ENCODE peak calls at places on chromosomes 6 and 20, in ten cellular contexts. A, D, O, S, T, L, J, I, K and Q are unnamed samples.

GRCh38 chr6:73796881-73797280 is 100.9 kb downstream of the CD109 start:
- DNase-seq in D (no peak), A (no peak), S (no peak), I (no peak), O (no peak), T (no peak), L (peak; percentile 6), K (no peak), J (no peak), Q (no peak)

GRCh38 chr6:142822882-142823578 is 121.9 kb downstream of the HIVEP2 start:
- DNase-seq in L (no peak), T (peak; percentile 92), J (no peak), O (no peak), I (no peak), A (no peak), K (no peak), D (no peak), S (no peak), Q (no peak)

GRCh38 chr6:90790696-90791095 is 203.8 kb upstream of the MAP3K7 start:
- DNase-seq in I (peak; percentile 74), D (peak; percentile 45), A (peak; percentile 42), K (no peak), L (peak; percentile 86), T (no peak), S (no peak), O (peak; percentile 51), J (no peak), Q (peak; percentile 70)

GRCh38 chr6:33894438-33894837 is 90.6 kb upstream of the MLN start:
- DNase-seq in D (peak; percentile 50), K (no peak), O (peak; percentile 81), J (no peak), I (peak; percentile 80), L (no peak), T (no peak), A (peak; percentile 93), S (no peak), Q (no peak)

GRCh38 chr6:168206681-168207274 is 112.8 kb downstream of the DACT2 start:
- DNase-seq in S (no peak), T (no peak), J (no peak), I (no peak), K (no peak), O (no peak), L (no peak), D (no peak), A (no peak), Q (no peak)

GRCh38 chr6:168197636-168198301 is 118.8 kb upstream of the FRMD1 start:
- DNase-seq in O (no peak), A (peak; percentile 53), D (no peak), K (no peak), I (no peak), L (no peak), T (no peak), S (no peak), J (no peak), Q (no peak)

GRCh38 chr6:28940859-28941680 is 17.3 kb upstream of the TRIM27 start:
- DNase-seq in T (peak; percentile 93), D (peak; percentile 77), I (peak; percentile 82), K (no peak), S (peak; percentile 91), A (peak; percentile 75), O (peak; percentile 93), J (peak; percentile 37), L (peak; percentile 88), Q (no peak)

GRCh38 chr20:37359331-37359730 is 13.4 kb downstream of the SRC start:
- DNase-seq in O (no peak), A (peak; percentile 66), D (no peak), J (no peak), T (no peak), L (no peak), I (no peak), K (no peak), S (no peak), Q (no peak)

GRCh38 chr6:79621579-79621978 is 9.6 kb upstream of the SH3BGRL2 start:
- DNase-seq in A (no peak), I (no peak), J (no peak), S (no peak), D (no peak), L (no peak), K (no peak), T (no peak), O (no peak), Q (no peak)

GRCh38 chr20:23245553-23246128 is 105.0 kb upstream of the NXT1 start:
- DNase-seq in I (peak; percentile 49), T (peak; percentile 80), S (peak; percentile 57), O (peak; percentile 51), D (peak; percentile 38), A (no peak), J (peak; percentile 39), L (peak; percentile 33), K (no peak), Q (no peak)

GRCh38 chr6:127198549-127198948 is 68.1 kb upstream of the RNF146 start:
- DNase-seq in L (peak; percentile 43), I (peak; percentile 60), S (peak; percentile 57), K (no peak), A (no peak), D (no peak), O (peak; percentile 56), T (no peak), J (no peak), Q (no peak)

GRCh38 chr20:4160761-4161305 is 145.5 kb upstream of the RNF24 start:
- DNase-seq in J (no peak), D (peak; percentile 69), T (peak; percentile 39), I (no peak), S (no peak), A (peak; percentile 81), K (peak; percentile 34), L (peak; percentile 54), O (peak; percentile 43), Q (no peak)

GRCh38 chr20:20492521-20493334 is 124.8 kb downstream of the INSM1 start:
- DNase-seq in L (no peak), T (peak; percentile 65), A (no peak), D (peak; percentile 78), O (no peak), K (no peak), S (no peak), I (no peak), J (peak; percentile 57), Q (no peak)

GRCh38 chr6:52505726-52506501 is 70.9 kb downstream of the TRAM2 start:
- DNase-seq in S (no peak), T (peak; percentile 38), L (no peak), I (no peak), K (no peak), J (no peak), O (no peak), A (no peak), D (no peak), Q (no peak)

GRCh38 chr6:37493047-37493995 is 6.4 kb downstream of the CCDC167 start:
- DNase-seq in O (no peak), I (no peak), T (peak; percentile 28), L (no peak), D (no peak), S (no peak), J (no peak), K (no peak), A (peak; percentile 38), Q (no peak)

GRCh38 chr6:14305131-14305530 is 187.6 kb downstream of the CD83 start:
- DNase-seq in O (no peak), J (no peak), D (no peak), K (no peak), A (no peak), L (no peak), I (no peak), S (no peak), T (no peak), Q (no peak)

GRCh38 chr20:38842558-38842981 is 37.1 kb downstream of the PPP1R16B start:
- DNase-seq in O (no peak), S (no peak), K (no peak), T (peak; percentile 34), A (no peak), D (no peak), J (no peak), L (no peak), I (no peak), Q (no peak)

GRCh38 chr6:35470663-35471120 is 2.5 kb downstream of the RPL10A start:
- DNase-seq in L (no peak), J (no peak), I (no peak), D (no peak), T (no peak), S (no peak), O (no peak), K (no peak), A (peak; percentile 61), Q (no peak)

GRCh38 chr20:14335122-14335521 is 2.3 kb downstream of the FLRT3 start:
- DNase-seq in O (no peak), S (no peak), D (no peak), T (no peak), J (no peak), K (no peak), L (no peak), A (no peak), I (no peak), Q (no peak)
- H3K4me3 ChIP-seq in O (peak overlapping the region; percentile 26), S (no peak overlapping the region), D (peak overlapping the region; percentile 53), T (no peak overlapping the region), J (no peak overlapping the region), K (peak overlapping the region; percentile 74), L (no peak overlapping the region), A (no peak overlapping the region), I (no peak overlapping the region), Q (no peak overlapping the region)

DNA sequence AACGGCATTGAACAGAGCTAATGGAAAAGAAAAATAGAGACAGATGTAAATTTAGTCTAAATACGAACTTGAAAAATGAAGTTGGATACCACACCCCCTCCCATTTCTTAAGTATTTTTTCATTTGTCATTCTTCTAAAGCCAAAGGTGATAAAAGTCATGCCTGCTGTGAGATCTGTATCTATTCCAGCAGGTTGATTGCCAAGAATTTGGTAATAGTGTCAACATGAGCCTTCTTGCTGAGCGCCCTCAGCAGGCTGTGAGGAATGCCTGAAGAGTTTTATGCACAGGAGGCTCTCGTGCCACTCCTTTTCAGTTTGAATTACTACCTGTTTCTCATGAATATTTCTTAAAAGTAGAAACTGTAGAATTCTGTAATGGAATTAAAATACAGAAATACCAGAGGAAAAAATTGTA is 165.4 kb downstream of the QKI start:
- DNase-seq in I (peak; percentile 15), D (peak; percentile 45), S (no peak), T (peak; percentile 65), A (peak; percentile 31), O (peak; percentile 13), J (no peak), K (no peak), L (no peak), Q (no peak)
- TF ChIP-seq CTCF in I (peak; percentile 31), D (no peak), S (peak; percentile 15), T (peak; percentile 54), A (peak; percentile 24), O (no peak), J (no peak), K (no peak), L (no peak), Q (peak; percentile 2)

DNA sequence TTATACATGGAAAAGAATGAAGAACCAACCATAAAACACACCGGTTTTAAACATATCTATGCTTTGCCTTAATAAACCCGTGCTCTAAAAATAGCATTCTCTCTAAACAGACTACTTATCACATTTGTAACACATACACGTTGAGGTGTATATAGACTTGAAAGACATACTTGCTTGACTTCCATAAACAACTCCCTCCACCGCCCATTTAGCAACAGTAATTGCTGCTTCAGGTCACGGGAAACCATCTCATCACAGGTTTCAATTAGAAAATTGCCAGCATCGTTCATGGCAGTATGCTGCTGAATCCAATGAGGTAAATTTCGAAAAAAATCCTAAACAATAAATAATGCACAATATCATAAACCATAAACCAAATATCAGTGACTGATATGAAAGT is 174.0 kb downstream of the SYNE1 start:
- DNase-seq in K (no peak), I (no peak), T (no peak), J (no peak), S (no peak), D (no peak), O (no peak), L (peak; percentile 5), A (no peak), Q (no peak)
- H3K4me3 ChIP-seq in K (peak overlapping the region; percentile 10), I (no peak overlapping the region), T (no peak overlapping the region), J (no peak overlapping the region), S (no peak overlapping the region), D (peak overlapping the region; percentile 26), O (no peak overlapping the region), L (peak overlapping the region; percentile 22), A (peak overlapping the region; percentile 66), Q (no peak overlapping the region)

GRCh38 chr6:69179681-69180080 is 544.6 kb downstream of the ADGRB3 start:
- DNase-seq in O (no peak), J (no peak), D (peak; percentile 11), L (no peak), T (peak; percentile 11), A (no peak), I (no peak), S (no peak), K (no peak), Q (no peak)
- TF ChIP-seq CTCF in O (no peak), J (no peak), D (no peak), L (no peak), T (peak; percentile 48), A (no peak), I (no peak), S (no peak), K (no peak), Q (no peak)